ENCODE peak calls at places on chromosomes 6 and 20, in ten cellular contexts. A is A549, K is uterus, Z is endothelial cell of umbilical vein, L is body of pancreas, X is HCT116, R is ovary, W is GM12878, U is Peyer's patch, Q is transverse colon. N is an unnamed sample.

GRCh38 chr6:104953410-104953953 is 3.4 kb upstream of the LIN28B start:
- DNase-seq in A (peak), K (no peak), Z (no peak), L (no peak), X (no peak), R (no peak), W (no peak), U (no peak), Q (no peak), N (no peak)

GRCh38 chr20:36267605-36268500 is 31.6 kb downstream of the AAR2 start:
- DNase-seq in A (no peak), K (no peak), Z (no peak), L (no peak), X (no peak), R (no peak), W (no peak), U (no peak), Q (no peak), N (peak)

GRCh38 chr6:128167552-128167951 is 266.7 kb upstream of the THEMIS start:
- DNase-seq in A (no peak), K (no peak), Z (no peak), L (no peak), X (no peak), R (no peak), W (no peak), U (no peak), Q (no peak), N (no peak)

GRCh38 chr20:25285856-25286798 is 38.2 kb downstream of the PYGB start:
- DNase-seq in A (no peak), K (peak), Z (no peak), L (peak), X (no peak), R (peak), W (no peak), U (peak), Q (peak), N (peak)

GRCh38 chr20:2006452-2007381 is 12.9 kb upstream of the PDYN start:
- DNase-seq in A (peak), K (no peak), Z (peak), L (peak), X (peak), R (no peak), W (no peak), U (no peak), Q (no peak), N (peak)

GRCh38 chr6:53813801-53814200 is 19.0 kb downstream of the LRRC1 start:
- DNase-seq in A (no peak), K (no peak), Z (no peak), L (no peak), X (no peak), R (no peak), W (no peak), U (no peak), Q (no peak), N (no peak)

GRCh38 chr6:43221046-43221773 is 8.1 kb downstream of the DNPH1 start:
- DNase-seq in A (no peak), K (no peak), Z (no peak), L (no peak), X (no peak), R (no peak), W (no peak), U (no peak), Q (no peak), N (peak)

GRCh38 chr6:169391473-169392071 is 137.9 kb upstream of the THBS2 start:
- DNase-seq in A (no peak), K (no peak), Z (no peak), L (no peak), X (no peak), R (no peak), W (no peak), U (no peak), Q (no peak), N (no peak)

GRCh38 chr6:168156742-168157265 is 77.8 kb upstream of the FRMD1 start:
- DNase-seq in A (no peak), K (no peak), Z (no peak), L (no peak), X (no peak), R (no peak), W (no peak), U (no peak), Q (no peak), N (no peak)

GRCh38 chr20:45008521-45009049 is 42.3 kb downstream of the STK4 start:
- DNase-seq in A (no peak), K (no peak), Z (no peak), L (no peak), X (no peak), R (no peak), W (no peak), U (no peak), Q (no peak), N (no peak)

DNA sequence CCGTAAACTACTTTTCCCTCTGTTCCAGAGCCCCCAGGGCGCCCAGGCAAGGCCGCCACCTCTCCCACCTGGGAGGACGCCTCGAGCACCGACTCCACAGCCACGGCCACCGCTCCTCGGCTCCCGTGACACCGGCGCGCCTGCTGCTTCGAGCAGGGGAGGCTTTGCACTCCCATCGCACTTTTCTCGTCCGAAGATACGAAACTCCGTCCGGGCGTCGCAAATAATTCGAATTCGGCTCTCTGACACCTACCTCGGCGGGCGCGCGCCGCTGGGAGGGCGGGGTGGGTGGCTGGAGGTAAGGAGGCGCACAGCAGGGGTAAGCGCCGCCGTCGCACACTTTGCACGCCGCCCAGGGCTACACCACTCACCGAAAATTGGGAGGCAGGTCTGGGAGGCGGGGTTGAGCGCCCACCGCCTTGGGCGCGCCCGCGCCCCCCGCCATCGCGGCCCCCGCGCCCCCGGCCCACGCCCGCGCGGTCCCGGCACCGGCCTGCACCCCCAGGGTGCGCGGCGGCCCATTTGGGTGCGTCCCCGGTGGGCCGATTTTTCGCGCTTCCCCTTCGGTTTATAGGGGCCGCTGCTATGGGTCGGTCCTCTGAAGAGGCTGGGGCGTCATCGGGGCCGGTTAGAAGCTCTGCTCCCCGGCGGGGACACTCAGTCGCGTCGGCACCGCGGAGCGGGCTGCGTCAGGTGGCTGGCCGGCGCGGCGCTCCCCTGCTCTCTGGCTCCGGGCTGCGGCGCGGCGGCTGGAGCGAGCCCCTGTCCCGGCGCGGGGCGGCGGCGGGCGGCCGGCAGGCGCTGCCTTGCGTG is 36.2 kb downstream of the GNAS start:
- DNase-seq in A (no peak), K (peak), Z (peak), L (peak), X (no peak), R (peak), W (no peak), U (peak), Q (peak), N (peak)
- TF ChIP-seq POLR2A in A (no peak), K (peak), Z (peak), L (peak), X (peak), R (peak), W (peak), U (peak), Q (peak), N (peak)

GRCh38 chr6:34316442-34317171 is 67.8 kb upstream of the SMIM29 start:
- DNase-seq in A (no peak), K (no peak), Z (no peak), L (no peak), X (no peak), R (no peak), W (no peak), U (no peak), Q (no peak), N (no peak)
- H3K27ac ChIP-seq in A (no peak), K (no peak), Z (no peak), L (no peak), X (no peak), R (no peak), W (peak), U (no peak), Q (no peak), N (peak)

GRCh38 chr20:58892126-58892931 is 39.8 kb downstream of the GNAS start:
- DNase-seq in A (peak), K (peak), Z (peak), L (peak), X (no peak), R (peak), W (no peak), U (peak), Q (peak), N (peak)
- TF ChIP-seq POLR2A in A (peak), K (no peak), Z (no peak), L (peak), X (no peak), R (no peak), W (peak), U (no peak), Q (peak), N (no peak)

GRCh38 chr6:29627762-29628418 is 5.1 kb downstream of the GABBR1 start:
- DNase-seq in A (peak), K (peak), Z (peak), L (peak), X (no peak), R (peak), W (no peak), U (peak), Q (peak), N (peak)

GRCh38 chr6:29629571-29629970 is 3.4 kb downstream of the GABBR1 start:
- DNase-seq in A (no peak), K (no peak), Z (no peak), L (no peak), X (no peak), R (no peak), W (no peak), U (no peak), Q (no peak), N (no peak)

GRCh38 chr6:29626948-29627761 is 5.8 kb downstream of the GABBR1 start:
- DNase-seq in A (no peak), K (peak), Z (no peak), L (no peak), X (no peak), R (peak), W (no peak), U (no peak), Q (no peak), N (no peak)

GRCh38 chr6:29631209-29631810 is 1.7 kb downstream of the GABBR1 start:
- DNase-seq in A (no peak), K (no peak), Z (no peak), L (no peak), X (no peak), R (no peak), W (no peak), U (no peak), Q (no peak), N (peak)

GRCh38 chr6:29628419-29629281 is 4.3 kb downstream of the GABBR1 start:
- DNase-seq in A (peak), K (peak), Z (peak), L (peak), X (no peak), R (peak), W (no peak), U (peak), Q (peak), N (peak)
- H3K27ac ChIP-seq in A (peak), K (peak), Z (peak), L (peak), X (no peak), R (peak), W (no peak), U (peak), Q (peak), N (peak)

DNA sequence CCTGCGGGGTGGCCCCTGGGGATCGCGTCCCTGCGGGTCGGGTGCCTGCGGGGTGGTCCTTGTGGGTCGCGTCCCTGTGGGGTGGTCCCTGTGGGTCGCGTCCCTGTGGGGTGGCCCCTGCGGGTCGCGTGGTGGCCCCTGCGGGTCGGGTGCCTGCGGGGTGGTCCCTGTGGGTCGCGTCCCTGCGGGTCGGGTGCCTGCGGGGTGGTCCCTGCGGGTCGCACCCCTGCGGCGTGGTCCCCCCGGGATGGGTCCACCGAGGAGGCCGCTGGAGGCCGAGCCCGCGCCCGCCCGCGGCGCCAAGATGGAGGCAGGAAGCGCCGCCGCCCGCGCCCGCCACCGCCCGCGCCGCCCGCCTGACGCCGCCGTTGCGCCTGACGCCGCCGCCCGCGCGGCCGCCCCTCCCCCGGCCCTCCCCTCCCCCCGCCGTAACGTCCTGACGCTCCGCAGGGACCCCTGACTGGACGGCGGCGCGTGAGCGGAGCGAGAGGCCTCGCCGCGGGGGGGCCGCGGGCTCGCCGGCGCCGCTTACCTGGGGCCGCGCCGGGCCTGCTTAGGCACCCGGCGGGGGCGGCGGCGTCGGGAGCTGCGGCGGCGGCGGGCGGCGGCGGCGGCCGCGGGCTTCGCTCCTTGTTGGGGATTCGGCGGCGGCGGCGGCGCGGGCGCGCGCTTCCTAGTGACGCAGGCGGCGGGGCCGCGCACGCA is at the start of gene GMEB2:
- DNase-seq in A (no peak), K (peak), Z (no peak), L (peak), X (peak), R (peak), W (no peak), U (peak), Q (peak), N (peak)
- TF ChIP-seq POLR2A in A (peak), K (peak), Z (no peak), L (peak), X (peak), R (peak), W (peak), U (peak), Q (peak), N (peak)

GRCh38 chr6:33431880-33432541 is 12.1 kb downstream of the SYNGAP1 start:
- DNase-seq in A (no peak), K (no peak), Z (no peak), L (no peak), X (no peak), R (no peak), W (no peak), U (no peak), Q (no peak), N (no peak)

GRCh38 chr6:33429745-33430042 is 9.8 kb downstream of the SYNGAP1 start:
- DNase-seq in A (no peak), K (no peak), Z (no peak), L (no peak), X (no peak), R (no peak), W (no peak), U (no peak), Q (no peak), N (no peak)

GRCh38 chr6:33428891-33429744 is 9.3 kb downstream of the SYNGAP1 start:
- DNase-seq in A (no peak), K (no peak), Z (no peak), L (no peak), X (no peak), R (no peak), W (no peak), U (no peak), Q (no peak), N (no peak)

GRCh38 chr6:33430991-33431879 is 11.4 kb downstream of the SYNGAP1 start:
- DNase-seq in A (peak), K (peak), Z (peak), L (peak), X (no peak), R (peak), W (no peak), U (peak), Q (peak), N (peak)

DNA sequence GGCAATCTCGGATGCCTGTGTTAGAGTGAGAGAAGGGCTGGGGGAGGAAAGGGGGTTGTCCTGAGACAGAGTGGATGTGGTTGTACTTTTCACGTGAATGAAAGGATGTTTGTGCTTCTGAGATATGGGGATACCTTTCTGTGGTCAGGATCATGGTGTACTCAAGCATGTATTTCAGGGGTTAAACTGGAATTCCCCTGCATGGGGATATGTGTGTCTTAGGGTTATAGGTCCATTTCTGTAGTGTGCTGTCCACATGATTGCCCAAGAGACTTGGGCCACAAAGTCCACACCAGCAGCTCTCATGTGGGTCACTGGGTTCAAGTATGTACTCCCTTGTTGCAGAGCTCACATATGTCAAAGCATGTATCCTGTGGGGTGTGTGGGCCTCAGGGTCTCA is 10.5 kb downstream of the SYNGAP1 start:
- DNase-seq in A (no peak), K (no peak), Z (no peak), L (no peak), X (no peak), R (no peak), W (no peak), U (peak), Q (no peak), N (no peak)
- H3K27ac ChIP-seq in A (peak), K (peak), Z (no peak), L (no peak), X (no peak), R (no peak), W (peak), U (peak), Q (peak), N (no peak)

GRCh38 chr20:50115041-50115512 is 2.1 kb upstream of the UBE2V1 start:
- DNase-seq in A (no peak), K (no peak), Z (no peak), L (no peak), X (no peak), R (no peak), W (no peak), U (no peak), Q (no peak), N (peak)

GRCh38 chr20:50113420-50114224 is 672 bp upstream of the UBE2V1 start:
- DNase-seq in A (no peak), K (no peak), Z (no peak), L (no peak), X (no peak), R (no peak), W (no peak), U (no peak), Q (no peak), N (no peak)

GRCh38 chr20:50116368-50116999 is 3.5 kb upstream of the UBE2V1 start:
- DNase-seq in A (no peak), K (no peak), Z (no peak), L (no peak), X (no peak), R (no peak), W (no peak), U (peak), Q (no peak), N (no peak)

GRCh38 chr20:50118203-50118602 is 5.3 kb upstream of the UBE2V1 start:
- DNase-seq in A (no peak), K (no peak), Z (no peak), L (no peak), X (no peak), R (no peak), W (no peak), U (no peak), Q (no peak), N (no peak)

DNA sequence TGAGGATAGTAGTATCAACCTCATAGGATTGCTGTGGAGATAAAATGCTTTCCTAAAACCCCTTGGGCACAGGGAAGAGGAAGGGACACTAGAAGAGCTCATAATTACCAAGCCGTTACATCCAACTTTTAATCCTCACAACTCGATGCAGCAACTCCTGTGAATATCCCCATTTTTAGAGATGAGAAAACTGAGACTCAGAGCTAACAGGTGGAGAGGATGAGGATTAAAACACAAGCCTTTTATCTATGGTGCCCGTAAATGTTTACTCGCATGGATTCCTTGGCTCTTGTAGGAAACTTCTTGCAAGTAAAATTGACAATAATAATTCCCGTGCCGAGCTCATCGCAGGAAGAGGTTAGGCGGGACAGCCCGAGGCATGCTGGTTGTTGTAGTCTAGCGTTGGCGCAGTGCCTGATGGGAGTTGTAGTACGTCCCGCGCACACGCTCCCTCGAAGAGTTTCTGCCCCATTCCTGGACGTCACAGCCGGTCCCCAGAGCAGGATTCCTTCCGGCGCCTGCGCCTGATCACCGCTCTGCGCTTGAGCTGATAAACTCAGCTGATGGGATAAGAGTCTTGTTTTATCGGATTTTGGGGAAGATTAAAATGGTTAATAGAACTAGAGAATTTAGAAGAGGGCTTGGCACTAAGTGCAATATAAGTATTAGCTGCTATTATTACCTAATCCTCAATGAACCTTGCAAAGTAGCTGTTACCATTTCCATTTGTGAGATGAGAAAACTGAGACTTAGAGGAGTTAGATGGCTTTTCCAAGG is 2.8 kb upstream of the UBE2V1 start:
- DNase-seq in A (peak), K (peak), Z (peak), L (peak), X (peak), R (peak), W (peak), U (peak), Q (peak), N (peak)
- TF ChIP-seq POLR2A in A (peak), K (peak), Z (peak), L (peak), X (peak), R (no peak), W (peak), U (no peak), Q (no peak), N (no peak)

N was measured in adrenal gland.